ENCODE peak calls at places on chromosomes 4 and X, in four cellular contexts. C, K, M and A are unnamed samples.

GRCh38 chr4:71553605-71554004 is 214.8 kb downstream of the SLC4A4 start:
- DNase-seq in K (peak; percentile 58), M (no peak), C (no peak), A (no peak)

GRCh38 chrX:21728276-21728968 is 29.5 kb downstream of the SMPX start:
- DNase-seq in M (no peak), C (no peak), K (no peak), A (no peak)

GRCh38 chr4:102789317-102789717 is 28.5 kb upstream of the MANBA start:
- DNase-seq in M (no peak), C (no peak), K (peak; percentile 83), A (no peak)

GRCh38 chrX:154652311-154653047 is 900 bp downstream of the CTAG2 start:
- DNase-seq in M (no peak), C (no peak), K (no peak), A (no peak)

GRCh38 chrX:94454606-94455005 is 780.6 kb downstream of the FAM133A start:
- DNase-seq in C (no peak), M (no peak), K (no peak), A (no peak)

GRCh38 chr4:158835456-158836369 is 66.9 kb downstream of the FNIP2 start:
- DNase-seq in M (no peak), K (no peak), C (no peak), A (no peak)

GRCh38 chr4:182698212-182698611 is 219.0 kb downstream of the DCTD start:
- DNase-seq in M (no peak), C (no peak), K (no peak), A (no peak)

GRCh38 chrX:118534716-118535493 is 39.3 kb downstream of the DOCK11 start:
- DNase-seq in C (no peak), M (no peak), K (no peak), A (no peak)

GRCh38 chrX:2188316-2188715 is 312.5 kb downstream of the DHRSX start:
- DNase-seq in C (no peak), K (peak; percentile 1), M (no peak), A (no peak)

GRCh38 chrX:11531226-11531625 is 134.5 kb downstream of the ARHGAP6 start:
- DNase-seq in K (peak; percentile 53), C (no peak), M (no peak), A (no peak)

GRCh38 chrX:39816871-39817731 is 280.7 kb downstream of the BCOR start:
- DNase-seq in C (no peak), K (peak; percentile 54), M (no peak), A (no peak)

GRCh38 chr4:53527342-53527741 is 63.9 kb downstream of the LNX1 start:
- DNase-seq in C (no peak), M (no peak), K (no peak), A (no peak)

GRCh38 chrX:78129714-78130113 is 9.7 kb downstream of the TAF9B start:
- DNase-seq in C (no peak), K (no peak), M (no peak), A (no peak)

GRCh38 chrX:107978707-107979307 is 3.4 kb downstream of the TEX13B start:
- DNase-seq in M (no peak), C (no peak), K (peak; percentile 60), A (no peak)

GRCh38 chr4:3820016-3820805 is 54.0 kb downstream of the ADRA2C start:
- DNase-seq in M (no peak), C (no peak), K (no peak), A (no peak)

GRCh38 chr4:7781361-7781760 is 158.3 kb downstream of the AFAP1 start:
- DNase-seq in K (peak; percentile 83), M (no peak), C (no peak), A (no peak)

GRCh38 chrX:65572971-65573370 is 38.4 kb upstream of the LAS1L start:
- DNase-seq in C (no peak), M (no peak), K (no peak), A (no peak)

GRCh38 chr4:61359301-61359700 is 159.2 kb downstream of the ADGRL3 start:
- DNase-seq in C (no peak), K (no peak), M (no peak), A (no peak)

GRCh38 chr4:181301735-181302380 is 941.3 kb upstream of the TENM3 start:
- DNase-seq in M (no peak), K (peak; percentile 10), C (no peak), A (peak; percentile 66)

GRCh38 chrX:132480581-132481203 is 8.1 kb downstream of the MBNL3 start:
- DNase-seq in M (no peak), C (no peak), K (peak; percentile 63), A (no peak)

GRCh38 chr4:242121-242848 is 63.0 kb downstream of the ZNF732 start:
- DNase-seq in M (peak; percentile 46), C (no peak), K (peak; percentile 53), A (peak; percentile 38)

GRCh38 chr4:86359944-86360478 is at the start of gene MAPK10:
- DNase-seq in K (peak; percentile 94), C (peak; percentile 61), M (peak; percentile 58), A (peak; percentile 74)

GRCh38 chr4:112895785-112896184 is 153.7 kb upstream of the ANK2 start:
- DNase-seq in M (no peak), C (peak; percentile 16), K (no peak), A (no peak)

GRCh38 chr4:184100297-184100885 is 117.3 kb downstream of the ENPP6 start:
- DNase-seq in C (peak; percentile 67), M (no peak), K (peak; percentile 24), A (peak; percentile 83)

GRCh38 chrX:116306218-116306617 is 130.2 kb upstream of the SLC6A14 start:
- DNase-seq in C (no peak), M (no peak), K (no peak), A (no peak)

GRCh38 chr4:17688011-17688441 is 73.6 kb downstream of the MED28 start:
- DNase-seq in C (no peak), K (no peak), M (no peak), A (no peak)

GRCh38 chr4:52780206-52780605 is 29.0 kb upstream of the ERVMER34-1 start:
- DNase-seq in K (peak; percentile 66), M (no peak), C (no peak), A (no peak)

GRCh38 chr4:56681849-56682175 is 716 bp upstream of the HOPX start:
- DNase-seq in C (no peak), K (no peak), M (no peak), A (no peak)

GRCh38 chrX:136260801-136261200 is 9.6 kb upstream of the MAP7D3 start:
- DNase-seq in M (no peak), C (no peak), K (peak; percentile 69), A (no peak)

GRCh38 chr4:171812377-171813194 is 618 bp upstream of the GALNTL6 start:
- DNase-seq in C (peak; percentile 1), K (no peak), M (no peak), A (peak; percentile 45)

GRCh38 chrX:7927259-7928167 is at the start of gene PNPLA4:
- DNase-seq in C (peak; percentile 49), M (peak; percentile 68), K (peak; percentile 84), A (peak; percentile 82)

GRCh38 chr4:6616087-6616995 is 24.1 kb upstream of the MRFAP1 start:
- DNase-seq in M (no peak), C (no peak), K (no peak), A (no peak)

GRCh38 chr4:20065952-20066351 is 185.8 kb upstream of the SLIT2 start:
- DNase-seq in C (no peak), M (no peak), K (no peak), A (no peak)

GRCh38 chrX:23503835-23504539 is 163.3 kb upstream of the PRDX4 start:
- DNase-seq in K (peak; percentile 74), C (no peak), M (no peak), A (no peak)

GRCh38 chr4:5791654-5792053 is 80.7 kb downstream of the EVC start:
- DNase-seq in C (no peak), M (no peak), K (no peak), A (no peak)

GRCh38 chrX:9566150-9566621 is 101.3 kb downstream of the TBL1X start:
- DNase-seq in C (no peak), M (no peak), K (peak; percentile 82), A (no peak)

GRCh38 chr4:136383126-136383525 is 1149.2 kb downstream of the PCDH18 start:
- DNase-seq in C (no peak), M (no peak), K (no peak), A (no peak)

GRCh38 chr4:8679032-8679431 is 86.5 kb downstream of the CPZ start:
- DNase-seq in K (no peak), C (no peak), M (no peak), A (no peak)

GRCh38 chr4:182917182-182918043 is at the start of gene DCTD:
- DNase-seq in C (peak; percentile 62), K (peak; percentile 82), M (peak; percentile 19), A (peak; percentile 80)

GRCh38 chrX:101263766-101264165 is 27.4 kb downstream of the TAF7L start:
- DNase-seq in M (no peak), C (no peak), K (peak; percentile 21), A (no peak)

GRCh38 chrX:101257448-101258259 is 33.5 kb downstream of the TAF7L start:
- DNase-seq in C (no peak), M (no peak), K (peak; percentile 3), A (no peak)

GRCh38 chrX:101258260-101258581 is 32.9 kb downstream of the TAF7L start:
- DNase-seq in M (no peak), C (no peak), K (no peak), A (no peak)

GRCh38 chrX:101262590-101262989 is 28.5 kb downstream of the TAF7L start:
- DNase-seq in M (no peak), C (no peak), K (no peak), A (no peak)

DNA sequence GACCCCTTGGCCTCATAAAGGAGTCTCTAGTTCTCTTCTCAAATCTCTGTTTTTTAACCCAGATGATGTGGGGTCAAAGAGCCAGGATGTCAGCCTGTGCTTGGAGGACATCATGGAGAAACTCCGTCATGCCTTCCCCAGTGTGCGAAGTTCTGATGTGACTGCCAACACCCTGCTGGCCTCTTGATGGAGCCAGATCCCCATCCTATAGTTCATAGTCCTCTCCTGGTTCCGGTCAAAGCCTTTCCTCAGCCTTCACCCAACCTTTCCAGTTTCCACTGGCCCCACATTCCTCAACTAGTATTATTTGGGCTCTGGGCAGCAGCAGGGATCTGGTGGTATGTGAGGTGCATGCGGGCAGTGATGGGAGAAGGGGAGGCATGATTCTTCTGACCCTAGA is 30.7 kb downstream of the TAF7L start:
- DNase-seq in K (peak; percentile 26), C (no peak), M (no peak), A (no peak)
- TF ChIP-seq CTCF in K (peak; percentile 25), C (no peak), M (no peak), A (no peak)

GRCh38 chr4:108636246-108636645 is 14.2 kb upstream of the OSTC start:
- DNase-seq in K (no peak), M (no peak), C (no peak), A (no peak)

GRCh38 chr4:108635070-108635655 is 14.8 kb downstream of the RPL34 start:
- DNase-seq in C (no peak), M (no peak), K (no peak), A (no peak)

GRCh38 chr4:108637856-108638255 is 12.5 kb upstream of the OSTC start:
- DNase-seq in C (no peak), M (no peak), K (peak; percentile 26), A (no peak)
- TF ChIP-seq CTCF in C (no peak), M (no peak), K (peak; percentile 11), A (no peak)

GRCh38 chrX:47047989-47048388 is 30.3 kb upstream of the RGN start:
- DNase-seq in C (no peak), M (no peak), K (peak; percentile 0), A (no peak)
- TF ChIP-seq CTCF in C (no peak), M (no peak), K (no peak), A (no peak)

GRCh38 chr4:147874109-147874508 is 142.2 kb downstream of the ARHGAP10 start:
- DNase-seq in M (no peak), K (no peak), C (no peak), A (no peak)
- TF ChIP-seq CTCF in M (no peak), K (no peak), C (no peak), A (no peak)